ENCODE peak calls at places on chromosomes 11 and 22, in five cellular contexts. G is skeletal muscle cell, F is activated gamma-delta T cell, I is left ventricle myocardium superior, N is naive B cell. D is an unnamed sample.

GRCh38 chr22:31218565-31219262 is 6.6 kb downstream of the LIMK2 start:
- DNase-seq in G (no peak), F (no peak), I (no peak), N (no peak), D (no peak)

GRCh38 chr11:10298342-10298741 is 4.3 kb upstream of the SBF2 start:
- DNase-seq in G (peak; percentile 84), F (no peak), I (no peak), N (peak; percentile 29), D (no peak)

GRCh38 chr11:11806586-11806985 is 35.2 kb upstream of the USP47 start:
- DNase-seq in G (no peak), F (no peak), I (no peak), N (no peak), D (no peak)

GRCh38 chr22:20956258-20957117 is 10.6 kb upstream of the AIFM3 start:
- DNase-seq in G (no peak), F (no peak), I (no peak), N (no peak), D (no peak)

GRCh38 chr11:112025682-112026081 is 474 bp downstream of the DLAT start:
- DNase-seq in G (no peak), F (no peak), I (no peak), N (no peak), D (peak; percentile 12)

GRCh38 chr22:19688301-19689290 is 25.7 kb upstream of the SEPTIN5 start:
- DNase-seq in G (no peak), F (no peak), I (no peak), N (no peak), D (no peak)

GRCh38 chr11:18727499-18728236 is 1.7 kb upstream of the IGSF22 start:
- DNase-seq in G (no peak), F (no peak), I (no peak), N (peak; percentile 33), D (no peak)

GRCh38 chr11:61023086-61024035 is 51.9 kb downstream of the CD6 start:
- DNase-seq in G (no peak), F (no peak), I (no peak), N (no peak), D (no peak)

GRCh38 chr22:30132290-30132996 is 52.2 kb downstream of the HORMAD2 start:
- DNase-seq in G (no peak), F (no peak), I (no peak), N (no peak), D (no peak)

GRCh38 chr11:13761250-13761649 is 92.8 kb downstream of the FAR1 start:
- DNase-seq in G (no peak), F (no peak), I (no peak), N (no peak), D (peak; percentile 6)

GRCh38 chr11:86678296-86678695 is 5.9 kb upstream of the ME3 start:
- DNase-seq in G (no peak), F (no peak), I (no peak), N (no peak), D (no peak)

GRCh38 chr11:11435673-11436072 is 82.6 kb upstream of the CSNK2A3 start:
- DNase-seq in G (no peak), F (no peak), I (no peak), N (no peak), D (no peak)

GRCh38 chr11:33258631-33259184 is 1.5 kb downstream of the HIPK3 start:
- DNase-seq in G (no peak), F (no peak), I (no peak), N (no peak), D (no peak)

GRCh38 chr22:48504519-48505140 is 1323.0 kb downstream of the BRD1 start:
- DNase-seq in G (no peak), F (no peak), I (peak; percentile 12), N (no peak), D (no peak)

GRCh38 chr11:123195182-123196059 is at the start of gene CLMP:
- DNase-seq in G (peak; percentile 68), F (no peak), I (peak; percentile 66), N (no peak), D (no peak)

GRCh38 chr22:29394931-29395581 is 6.7 kb upstream of the AP1B1 start:
- DNase-seq in G (peak; percentile 15), F (no peak), I (peak; percentile 69), N (peak; percentile 69), D (no peak)

GRCh38 chr22:32660292-32660691 is 141.2 kb upstream of the TIMP3 start:
- DNase-seq in G (peak; percentile 16), F (no peak), I (peak; percentile 79), N (peak; percentile 3), D (no peak)

GRCh38 chr22:37300551-37301017 is 18.3 kb downstream of the CYTH4 start:
- DNase-seq in G (no peak), F (peak; percentile 30), I (no peak), N (no peak), D (no peak)

GRCh38 chr11:46338988-46339666 is 8.1 kb upstream of the DGKZ start:
- DNase-seq in G (no peak), F (no peak), I (peak; percentile 81), N (no peak), D (no peak)

GRCh38 chr22:29641052-29641780 is 37.8 kb downstream of the NF2 start:
- DNase-seq in G (peak; percentile 32), F (no peak), I (no peak), N (no peak), D (peak; percentile 80)

GRCh38 chr11:58004664-58005063 is 19.0 kb upstream of the OR9Q1 start:
- DNase-seq in G (no peak), F (no peak), I (no peak), N (no peak), D (no peak)

GRCh38 chr11:2534131-2534956 is 89.5 kb downstream of the KCNQ1 start:
- DNase-seq in G (no peak), F (no peak), I (peak; percentile 37), N (no peak), D (no peak)

GRCh38 chr11:15107730-15108515 is 6.8 kb upstream of the INSC start:
- DNase-seq in G (no peak), F (no peak), I (no peak), N (peak; percentile 28), D (no peak)

GRCh38 chr11:32817181-32817842 is 12.4 kb upstream of the PRRG4 start:
- DNase-seq in G (no peak), F (no peak), I (no peak), N (no peak), D (no peak)

GRCh38 chr11:81975261-81975900 is 758.3 kb downstream of the FAM181B start:
- DNase-seq in G (no peak), F (no peak), I (no peak), N (no peak), D (no peak)

GRCh38 chr11:62612366-62613274 is at the start of the genes EML3 and ROM1:
- DNase-seq in G (peak; percentile 42), F (peak; percentile 75), I (peak; percentile 95), N (peak; percentile 93), D (no peak)

GRCh38 chr11:24348908-24349307 is 147.9 kb upstream of the LUZP2 start:
- DNase-seq in G (no peak), F (no peak), I (no peak), N (no peak), D (no peak)

GRCh38 chr11:95095858-95096587 is 6.4 kb downstream of the ENDOD1 start:
- DNase-seq in G (peak; percentile 52), F (no peak), I (no peak), N (peak; percentile 52), D (peak; percentile 22)

GRCh38 chr11:2842876-2843275 is 42.7 kb downstream of the CDKN1C start:
- DNase-seq in G (no peak), F (no peak), I (no peak), N (no peak), D (no peak)

GRCh38 chr11:110335358-110335757 is 38.9 kb upstream of the RDX start:
- DNase-seq in G (no peak), F (no peak), I (no peak), N (no peak), D (no peak)

GRCh38 chr11:2299773-2300172 is 1.9 kb downstream of the C11orf21 start:
- DNase-seq in G (no peak), F (no peak), I (no peak), N (no peak), D (no peak)

GRCh38 chr11:62806611-62807121 is 1.4 kb upstream of the NXF1 start:
- DNase-seq in G (peak; percentile 36), F (no peak), I (no peak), N (no peak), D (no peak)

GRCh38 chr11:3153291-3153861 is 11.7 kb downstream of the OSBPL5 start:
- DNase-seq in G (peak; percentile 63), F (no peak), I (peak; percentile 84), N (no peak), D (peak; percentile 39)